ENCODE peak calls at places on chromosomes 5 and 9, in seven cellular contexts. One of them, this sample, is unnamed.
A peak's percentile ranks its signal among the peaks of the same experiment; 100 is the strongest.

GRCh38 chr5:96256795-96257470 is 176.1 kb downstream of the PCSK1 start:
- DNase-seq in OCI-LY7: peak; percentile 8
- DNase-seq in GM23248: peak; percentile 94
- DNase-seq in HCT116: peak; percentile 49
- DNase-seq in fibroblast of lung: peak; percentile 97
- DNase-seq in HepG2: no peak
- DNase-seq in PC-9: no peak
- DNase-seq in this sample: peak; percentile 65

GRCh38 chr5:149578896-149579295 is 2.4 kb upstream of the ARHGEF37 start:
- DNase-seq in OCI-LY7: no peak
- DNase-seq in GM23248: no peak
- DNase-seq in HCT116: no peak
- DNase-seq in fibroblast of lung: no peak
- DNase-seq in HepG2: no peak
- DNase-seq in PC-9: no peak
- DNase-seq in this sample: no peak

GRCh38 chr9:31520301-31521085 is 864.0 kb upstream of the ACO1 start:
- DNase-seq in OCI-LY7: no peak
- DNase-seq in GM23248: no peak
- DNase-seq in HCT116: no peak
- DNase-seq in fibroblast of lung: no peak
- DNase-seq in HepG2: no peak
- DNase-seq in PC-9: no peak
- DNase-seq in this sample: no peak

GRCh38 chr5:19547640-19548039 is 440.4 kb downstream of the CDH18 start:
- DNase-seq in OCI-LY7: no peak
- DNase-seq in GM23248: peak; percentile 9
- DNase-seq in HCT116: no peak
- DNase-seq in fibroblast of lung: peak; percentile 87
- DNase-seq in HepG2: no peak
- DNase-seq in PC-9: no peak
- DNase-seq in this sample: no peak

GRCh38 chr5:74378464-74378863 is 262.1 kb downstream of the ENC1 start:
- DNase-seq in OCI-LY7: no peak
- DNase-seq in GM23248: peak; percentile 54
- DNase-seq in HCT116: no peak
- DNase-seq in fibroblast of lung: peak; percentile 81
- DNase-seq in HepG2: no peak
- DNase-seq in PC-9: no peak
- DNase-seq in this sample: no peak

GRCh38 chr5:43338856-43339255 is 25.6 kb upstream of the HMGCS1 start:
- DNase-seq in OCI-LY7: no peak
- DNase-seq in GM23248: no peak
- DNase-seq in HCT116: no peak
- DNase-seq in fibroblast of lung: no peak
- DNase-seq in HepG2: no peak
- DNase-seq in PC-9: no peak
- DNase-seq in this sample: no peak

GRCh38 chr5:37837101-37838032 is 2.5 kb downstream of the GDNF start:
- DNase-seq in OCI-LY7: peak; percentile 45
- DNase-seq in GM23248: peak; percentile 95
- DNase-seq in HCT116: peak; percentile 18
- DNase-seq in fibroblast of lung: peak; percentile 74
- DNase-seq in HepG2: no peak
- DNase-seq in PC-9: peak; percentile 80
- DNase-seq in this sample: peak; percentile 85

GRCh38 chr9:112175796-112176315 is 759 bp upstream of the SUSD1 start:
- DNase-seq in OCI-LY7: no peak
- DNase-seq in GM23248: no peak
- DNase-seq in HCT116: no peak
- DNase-seq in fibroblast of lung: no peak
- DNase-seq in HepG2: peak; percentile 18
- DNase-seq in PC-9: no peak
- DNase-seq in this sample: no peak

GRCh38 chr5:110031402-110032140 is 341.8 kb downstream of the MAN2A1 start:
- DNase-seq in OCI-LY7: no peak
- DNase-seq in GM23248: no peak
- DNase-seq in HCT116: no peak
- DNase-seq in fibroblast of lung: no peak
- DNase-seq in HepG2: no peak
- DNase-seq in PC-9: no peak
- DNase-seq in this sample: no peak

GRCh38 chr5:113122053-113122452 is 145.5 kb downstream of the DCP2 start:
- DNase-seq in OCI-LY7: no peak
- DNase-seq in GM23248: peak; percentile 94
- DNase-seq in HCT116: no peak
- DNase-seq in fibroblast of lung: peak; percentile 72
- DNase-seq in HepG2: no peak
- DNase-seq in PC-9: no peak
- DNase-seq in this sample: no peak

GRCh38 chr5:82106207-82106606 is 134.4 kb downstream of the ATG10 start:
- DNase-seq in OCI-LY7: no peak
- DNase-seq in GM23248: peak; percentile 53
- DNase-seq in HCT116: no peak
- DNase-seq in fibroblast of lung: peak; percentile 7
- DNase-seq in HepG2: peak; percentile 19
- DNase-seq in PC-9: no peak
- DNase-seq in this sample: peak; percentile 38
- H2AFZ ChIP-seq in OCI-LY7: no peak overlapping the region
- H2AFZ ChIP-seq in GM23248: no peak overlapping the region
- H2AFZ ChIP-seq in HCT116: no peak overlapping the region
- H2AFZ ChIP-seq in fibroblast of lung: no peak overlapping the region
- H2AFZ ChIP-seq in HepG2: no peak overlapping the region
- H2AFZ ChIP-seq in PC-9: no peak overlapping the region
- H2AFZ ChIP-seq in this sample: no peak overlapping the region

GRCh38 chr5:177437623-177438022 is 9.0 kb upstream of the PRR7 start:
- DNase-seq in OCI-LY7: no peak
- DNase-seq in GM23248: no peak
- DNase-seq in HCT116: no peak
- DNase-seq in fibroblast of lung: no peak
- DNase-seq in HepG2: no peak
- DNase-seq in PC-9: no peak
- DNase-seq in this sample: no peak

GRCh38 chr5:177434437-177434836 is 8.0 kb downstream of the GRK6 start:
- DNase-seq in OCI-LY7: no peak
- DNase-seq in GM23248: no peak
- DNase-seq in HCT116: no peak
- DNase-seq in fibroblast of lung: no peak
- DNase-seq in HepG2: no peak
- DNase-seq in PC-9: no peak
- DNase-seq in this sample: no peak

GRCh38 chr5:177433658-177434217 is 7.3 kb downstream of the GRK6 start:
- DNase-seq in OCI-LY7: no peak
- DNase-seq in GM23248: no peak
- DNase-seq in HCT116: no peak
- DNase-seq in fibroblast of lung: no peak
- DNase-seq in HepG2: no peak
- DNase-seq in PC-9: no peak
- DNase-seq in this sample: no peak

GRCh38 chr5:177434942-177435738 is 8.7 kb downstream of the GRK6 start:
- DNase-seq in OCI-LY7: no peak
- DNase-seq in GM23248: no peak
- DNase-seq in HCT116: no peak
- DNase-seq in fibroblast of lung: no peak
- DNase-seq in HepG2: peak; percentile 69
- DNase-seq in PC-9: no peak
- DNase-seq in this sample: no peak

DNA sequence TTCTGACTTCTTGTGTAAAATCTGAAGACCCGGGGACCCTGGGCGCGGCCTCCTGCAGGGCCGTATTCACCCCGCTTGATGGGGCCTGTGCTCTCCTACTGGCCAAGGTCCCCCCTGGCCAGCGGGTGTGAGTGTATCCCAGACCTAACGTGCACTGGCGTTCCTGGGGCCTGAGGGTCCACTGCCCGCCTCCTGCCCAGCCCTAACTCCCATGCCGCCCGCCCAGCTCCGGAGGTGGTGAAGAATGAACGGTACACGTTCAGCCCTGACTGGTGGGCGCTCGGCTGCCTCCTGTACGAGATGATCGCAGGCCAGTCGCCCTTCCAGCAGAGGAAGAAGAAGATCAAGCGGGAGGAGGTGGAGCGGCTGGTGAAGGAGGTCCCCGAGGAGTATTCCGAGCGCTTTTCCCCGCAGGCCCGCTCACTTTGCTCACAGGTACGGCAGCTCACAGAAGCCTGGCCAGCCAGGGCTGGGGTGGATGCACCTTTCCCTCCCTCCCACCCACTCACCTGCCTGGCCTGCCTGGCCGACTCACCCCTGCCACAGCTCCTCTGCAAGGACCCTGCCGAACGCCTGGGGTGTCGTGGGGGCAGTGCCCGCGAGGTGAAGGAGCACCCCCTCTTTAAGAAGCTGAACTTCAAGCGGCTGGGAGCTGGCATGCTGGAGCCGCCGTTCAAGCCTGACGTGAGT is 9.5 kb downstream of the GRK6 start:
- DNase-seq in OCI-LY7: no peak
- DNase-seq in GM23248: no peak
- DNase-seq in HCT116: no peak
- DNase-seq in fibroblast of lung: no peak
- DNase-seq in HepG2: no peak
- DNase-seq in PC-9: no peak
- DNase-seq in this sample: no peak
- H3K36me3 ChIP-seq in OCI-LY7: peaks cover 85% of the 10 kb centered on the region
- H3K36me3 ChIP-seq in GM23248: no peaks in the 10 kb centered on the region
- H3K36me3 ChIP-seq in HCT116: peaks cover 25% of the 10 kb centered on the region
- H3K36me3 ChIP-seq in fibroblast of lung: peaks cover 29% of the 10 kb centered on the region
- H3K36me3 ChIP-seq in HepG2: peaks cover 22% of the 10 kb centered on the region
- H3K36me3 ChIP-seq in PC-9: no peaks in the 10 kb centered on the region
- H3K36me3 ChIP-seq in this sample: peaks cover 31% of the 10 kb centered on the region

DNA sequence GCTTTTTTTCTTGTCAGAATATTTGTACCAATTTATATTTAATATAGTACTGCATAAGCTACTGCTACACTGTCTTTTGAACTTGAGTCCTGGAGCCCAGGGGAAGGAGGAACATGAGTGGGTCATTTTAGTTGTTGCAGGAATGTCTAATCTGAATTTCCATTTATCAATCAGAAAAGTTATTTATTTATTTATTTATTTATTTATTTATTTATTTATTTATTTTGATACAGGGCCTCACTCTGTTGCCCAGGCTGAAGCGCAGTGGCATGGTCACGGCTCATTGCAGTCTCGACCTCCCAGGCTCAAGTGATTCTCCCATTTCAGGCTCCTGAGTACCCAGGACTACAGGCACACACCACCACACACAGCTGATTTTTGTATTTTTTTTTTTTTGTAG is 712.6 kb downstream of the NR2F1-AS1 start:
- DNase-seq in OCI-LY7: no peak
- DNase-seq in GM23248: no peak
- DNase-seq in HCT116: no peak
- DNase-seq in fibroblast of lung: no peak
- DNase-seq in HepG2: no peak
- DNase-seq in PC-9: no peak
- DNase-seq in this sample: no peak
- H3K4me2 ChIP-seq in OCI-LY7: no peak overlapping the region
- H3K4me2 ChIP-seq in GM23248: no peak overlapping the region
- H3K4me2 ChIP-seq in HCT116: no peak overlapping the region
- H3K4me2 ChIP-seq in fibroblast of lung: no peak overlapping the region
- H3K4me2 ChIP-seq in HepG2: no peak overlapping the region
- H3K4me2 ChIP-seq in PC-9: no peak overlapping the region
- H3K4me2 ChIP-seq in this sample: no peak overlapping the region

DNA sequence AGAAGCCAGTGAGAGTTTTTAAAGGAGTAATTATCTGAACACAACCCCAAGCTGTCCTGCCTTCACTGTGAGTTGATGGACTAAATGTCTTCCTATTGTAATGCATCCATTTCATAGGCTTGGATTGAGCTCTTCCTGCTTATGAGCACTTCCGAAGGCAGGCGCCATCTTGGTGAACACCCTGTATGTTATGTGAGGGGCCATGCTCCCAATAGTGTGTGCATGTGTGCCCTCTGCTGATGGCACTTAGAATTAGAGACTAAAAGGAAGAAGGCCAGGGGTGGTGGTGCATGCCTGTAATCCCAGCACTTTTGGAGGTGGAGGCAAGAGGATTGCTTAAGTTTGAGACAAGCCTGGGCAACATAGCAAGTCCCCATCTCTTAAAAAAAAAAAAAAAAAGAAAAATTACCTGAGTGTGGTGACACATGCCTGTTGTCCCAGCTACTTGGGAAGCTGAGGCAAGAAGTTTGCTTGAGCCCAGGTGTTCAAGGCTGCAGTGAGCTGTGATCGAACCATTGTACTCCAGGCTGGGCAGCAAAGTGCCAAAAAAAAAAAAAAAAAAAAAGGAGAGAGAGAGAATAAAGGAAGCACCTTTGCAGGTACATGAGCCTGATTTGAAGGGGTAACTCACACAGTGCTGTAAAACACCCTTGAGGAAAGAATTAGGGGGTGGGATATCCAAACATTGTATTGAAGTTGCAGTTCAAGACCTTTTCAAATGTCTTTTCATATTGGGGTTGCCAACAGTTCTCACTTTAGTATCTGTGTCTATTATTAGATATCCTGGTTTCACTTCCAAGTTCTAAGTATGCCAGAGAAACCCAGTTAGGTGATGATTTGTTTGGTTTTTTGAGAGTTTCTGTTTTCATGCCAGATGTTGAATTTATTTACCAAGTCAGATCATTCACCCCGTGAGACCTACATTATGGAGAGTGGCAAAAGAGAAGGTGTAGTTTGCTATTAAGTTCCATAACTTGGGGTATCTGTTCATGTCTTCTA is 64.8 kb downstream of the C9orf152 start:
- DNase-seq in OCI-LY7: peak; percentile 91
- DNase-seq in GM23248: no peak
- DNase-seq in HCT116: no peak
- DNase-seq in fibroblast of lung: no peak
- DNase-seq in HepG2: no peak
- DNase-seq in PC-9: no peak
- DNase-seq in this sample: peak; percentile 83
- H2AFZ ChIP-seq in OCI-LY7: no peak overlapping the region
- H2AFZ ChIP-seq in GM23248: no peak overlapping the region
- H2AFZ ChIP-seq in HCT116: no peak overlapping the region
- H2AFZ ChIP-seq in fibroblast of lung: no peak overlapping the region
- H2AFZ ChIP-seq in HepG2: no peak overlapping the region
- H2AFZ ChIP-seq in PC-9: no peak overlapping the region
- H2AFZ ChIP-seq in this sample: peak overlapping the region; percentile 95